ENCODE peak calls at places on chromosomes 11 and 22, in four cellular contexts. One of them, this sample, is unnamed.

GRCh38 chr22:49458708-49459099 is 369.0 kb downstream of the BRD1 start:
- DNase-seq in IMR-90: no peak
- DNase-seq in H1: no peak
- DNase-seq in mesenchymal stem cell: no peak
- DNase-seq in this sample: no peak

GRCh38 chr11:76803811-76804600 is 20.9 kb downstream of the TSKU start:
- DNase-seq in mesenchymal stem cell: peak
- DNase-seq in IMR-90: peak
- DNase-seq in H1: no peak
- DNase-seq in this sample: no peak

GRCh38 chr22:38572065-38572464 is 2.1 kb upstream of the DMC1 start:
- DNase-seq in IMR-90: peak
- DNase-seq in H1: peak
- DNase-seq in mesenchymal stem cell: peak
- DNase-seq in this sample: peak

GRCh38 chr22:21568207-21569075 is 927 bp downstream of the UBE2L3 start:
- DNase-seq in IMR-90: peak
- DNase-seq in H1: no peak
- DNase-seq in mesenchymal stem cell: peak
- DNase-seq in this sample: no peak

GRCh38 chr11:119356349-119357031 is 10.0 kb upstream of the MFRP start:
- DNase-seq in IMR-90: peak
- DNase-seq in mesenchymal stem cell: peak
- DNase-seq in H1: peak
- DNase-seq in this sample: peak

GRCh38 chr11:65662247-65662801 is 392 bp downstream of the RELA start:
- DNase-seq in H1: no peak
- DNase-seq in mesenchymal stem cell: peak
- DNase-seq in IMR-90: no peak
- DNase-seq in this sample: no peak

GRCh38 chr11:26847459-26847858 is 125.6 kb upstream of the SLC5A12 start:
- DNase-seq in mesenchymal stem cell: no peak
- DNase-seq in IMR-90: no peak
- DNase-seq in H1: no peak
- DNase-seq in this sample: no peak

GRCh38 chr11:68312780-68313573 is 586 bp downstream of the LRP5 start:
- DNase-seq in IMR-90: no peak
- DNase-seq in H1: no peak
- DNase-seq in mesenchymal stem cell: peak
- DNase-seq in this sample: no peak

GRCh38 chr11:6251120-6251733 is 8.4 kb upstream of the CCKBR start:
- DNase-seq in mesenchymal stem cell: peak
- DNase-seq in H1: peak
- DNase-seq in IMR-90: peak
- DNase-seq in this sample: peak

GRCh38 chr22:40603088-40603605 is 33.4 kb downstream of the MRTFA start:
- DNase-seq in H1: no peak
- DNase-seq in IMR-90: peak
- DNase-seq in mesenchymal stem cell: peak
- DNase-seq in this sample: no peak

GRCh38 chr11:122717264-122717867 is 61.8 kb downstream of the UBASH3B start:
- DNase-seq in IMR-90: no peak
- DNase-seq in H1: no peak
- DNase-seq in mesenchymal stem cell: no peak
- DNase-seq in this sample: no peak

GRCh38 chr22:20236052-20236717 is 31.9 kb downstream of the RTN4R start:
- DNase-seq in H1: no peak
- DNase-seq in IMR-90: no peak
- DNase-seq in mesenchymal stem cell: no peak
- DNase-seq in this sample: no peak

GRCh38 chr11:95835351-95835750 is 45.1 kb downstream of the CEP57 start:
- DNase-seq in IMR-90: peak
- DNase-seq in mesenchymal stem cell: no peak
- DNase-seq in H1: no peak
- DNase-seq in this sample: no peak

GRCh38 chr22:45597460-45598192 is 74.0 kb upstream of the ATXN10 start:
- DNase-seq in mesenchymal stem cell: no peak
- DNase-seq in H1: no peak
- DNase-seq in IMR-90: no peak
- DNase-seq in this sample: no peak

GRCh38 chr22:29359469-29359868 is 28.9 kb downstream of the AP1B1 start:
- DNase-seq in mesenchymal stem cell: peak
- DNase-seq in H1: peak
- DNase-seq in IMR-90: peak
- DNase-seq in this sample: no peak

GRCh38 chr11:24734742-24735141 is 237.9 kb downstream of the LUZP2 start:
- DNase-seq in mesenchymal stem cell: no peak
- DNase-seq in IMR-90: no peak
- DNase-seq in H1: no peak
- DNase-seq in this sample: no peak

GRCh38 chr11:114295676-114296081 is 520 bp upstream of the NNMT start:
- DNase-seq in IMR-90: no peak
- DNase-seq in H1: no peak
- DNase-seq in mesenchymal stem cell: no peak
- DNase-seq in this sample: no peak

GRCh38 chr11:114296979-114297372 is 777 bp downstream of the NNMT start:
- DNase-seq in IMR-90: no peak
- DNase-seq in mesenchymal stem cell: no peak
- DNase-seq in H1: no peak
- DNase-seq in this sample: no peak

GRCh38 chr11:114298701-114299090 is 2.5 kb downstream of the NNMT start:
- DNase-seq in H1: no peak
- DNase-seq in mesenchymal stem cell: peak
- DNase-seq in IMR-90: no peak
- DNase-seq in this sample: no peak

GRCh38 chr11:114297806-114298700 is 1.9 kb downstream of the NNMT start:
- DNase-seq in H1: no peak
- DNase-seq in IMR-90: no peak
- DNase-seq in mesenchymal stem cell: peak
- DNase-seq in this sample: no peak

DNA sequence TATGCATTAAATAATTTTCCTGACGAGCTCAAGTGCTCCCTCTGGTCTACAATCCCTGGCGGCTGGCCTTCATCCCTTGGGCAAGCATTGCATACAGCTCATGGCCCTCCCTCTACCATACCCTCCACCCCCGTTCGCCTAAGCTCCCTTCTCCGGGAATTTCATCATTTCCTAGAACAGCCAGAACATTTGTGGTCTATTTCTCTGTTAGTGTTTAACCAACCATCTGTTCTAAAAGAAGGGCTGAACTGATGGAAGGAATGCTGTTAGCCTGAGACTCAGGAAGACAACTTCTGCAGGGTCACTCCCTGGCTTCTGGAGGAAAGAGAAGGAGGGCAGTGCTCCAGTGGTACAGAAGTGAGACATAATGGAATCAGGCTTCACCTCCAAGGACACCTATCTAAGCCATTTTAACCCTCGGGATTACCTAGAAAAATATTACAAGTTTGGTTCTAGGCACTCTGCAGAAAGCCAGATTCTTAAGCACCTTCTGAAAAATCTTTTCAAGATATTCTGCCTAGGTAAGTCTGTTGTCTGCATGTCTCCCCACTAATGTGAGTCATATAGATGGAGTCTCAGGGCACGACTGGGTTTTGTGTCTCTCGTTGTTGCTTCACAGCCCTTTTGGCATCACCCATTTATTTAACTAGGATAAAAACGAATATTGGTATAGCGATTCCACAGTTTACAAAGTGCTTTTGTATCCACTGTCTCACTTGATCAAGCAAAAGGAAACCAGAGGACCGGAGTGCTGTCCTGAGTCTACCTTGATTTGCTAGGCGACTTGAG is at the start of gene NNMT:
- DNase-seq in IMR-90: peak
- DNase-seq in mesenchymal stem cell: peak
- DNase-seq in H1: no peak
- DNase-seq in this sample: no peak
- H4K91ac ChIP-seq in IMR-90: peak
- H4K91ac ChIP-seq in mesenchymal stem cell: peak
- H4K91ac ChIP-seq in H1: no peak
- H4K91ac ChIP-seq in this sample: no peak

GRCh38 chr22:36369922-36370781 is 17.6 kb downstream of the MYH9 start:
- DNase-seq in H1: no peak
- DNase-seq in mesenchymal stem cell: peak
- DNase-seq in IMR-90: peak
- DNase-seq in this sample: no peak
- H3K14ac ChIP-seq in H1: no peak
- H3K14ac ChIP-seq in mesenchymal stem cell: no peak
- H3K14ac ChIP-seq in IMR-90: peak
- H3K14ac ChIP-seq in this sample: no peak

GRCh38 chr11:16891170-16891569 is 123.0 kb downstream of the PLEKHA7 start:
- DNase-seq in mesenchymal stem cell: no peak
- DNase-seq in H1: no peak
- DNase-seq in IMR-90: peak
- DNase-seq in this sample: no peak
- H4K91ac ChIP-seq in mesenchymal stem cell: no peak
- H4K91ac ChIP-seq in H1: no peak
- H4K91ac ChIP-seq in IMR-90: no peak
- H4K91ac ChIP-seq in this sample: no peak

DNA sequence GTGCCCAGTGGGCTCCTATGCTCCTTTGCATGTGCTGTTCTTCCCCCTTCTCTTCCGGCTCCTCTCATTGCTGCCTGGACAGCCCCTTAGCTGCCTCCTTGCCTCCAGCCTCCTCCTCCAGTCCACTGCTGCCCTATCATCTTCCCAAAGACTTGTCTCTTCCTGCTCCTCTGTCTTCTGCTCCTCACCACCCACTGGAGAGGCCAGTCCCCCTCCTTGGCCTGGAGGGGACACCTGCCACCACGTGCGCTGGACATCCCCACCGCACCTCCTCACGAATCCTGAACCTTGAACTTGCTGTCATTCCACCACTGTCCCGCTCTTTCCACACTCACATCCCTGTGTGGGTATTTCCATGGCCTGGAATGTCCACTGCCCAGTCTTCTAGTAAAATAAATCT is 49.8 kb downstream of the MICAL2 start:
- DNase-seq in IMR-90: no peak
- DNase-seq in H1: no peak
- DNase-seq in mesenchymal stem cell: no peak
- DNase-seq in this sample: no peak
- H3K14ac ChIP-seq in IMR-90: peak
- H3K14ac ChIP-seq in H1: no peak
- H3K14ac ChIP-seq in mesenchymal stem cell: no peak
- H3K14ac ChIP-seq in this sample: no peak

DNA sequence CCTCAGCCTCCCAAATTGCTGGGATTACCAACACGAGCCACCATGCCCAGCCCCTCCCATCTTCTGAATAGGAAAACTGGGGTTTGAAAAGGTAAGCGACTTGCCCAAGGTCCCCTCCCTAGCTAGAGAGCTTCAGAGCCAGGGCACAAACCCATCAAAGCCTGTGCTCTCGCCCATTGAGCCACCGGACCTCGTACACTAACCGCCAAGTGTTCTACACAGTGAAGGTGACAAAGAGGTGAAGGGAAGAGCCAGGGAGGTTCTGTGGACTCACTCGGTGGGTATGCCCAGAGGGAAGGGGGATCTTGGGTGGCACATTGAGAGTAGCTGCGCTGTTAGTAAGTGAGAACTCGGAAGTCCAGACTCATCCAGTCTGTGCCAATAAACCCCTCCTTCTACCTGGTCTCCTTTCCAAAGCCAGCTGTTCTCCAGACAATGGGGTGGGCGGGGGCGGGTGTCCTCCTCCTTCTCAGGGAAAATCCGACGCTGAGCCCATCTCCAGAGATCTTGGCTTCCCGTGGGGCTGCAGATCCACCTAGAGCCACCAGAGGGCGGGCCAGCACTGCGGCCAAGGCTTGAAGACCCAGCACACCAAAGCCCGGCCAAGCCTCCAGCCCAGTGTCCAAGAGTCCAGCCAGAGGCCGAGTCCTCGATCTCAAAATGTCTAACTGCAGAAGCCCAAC is 3.2 kb upstream of the RTN4RL2 start:
- DNase-seq in mesenchymal stem cell: peak
- DNase-seq in IMR-90: peak
- DNase-seq in H1: peak
- DNase-seq in this sample: peak
- H4K91ac ChIP-seq in mesenchymal stem cell: no peak
- H4K91ac ChIP-seq in IMR-90: no peak
- H4K91ac ChIP-seq in H1: no peak
- H4K91ac ChIP-seq in this sample: no peak

GRCh38 chr22:23526588-23527315 is 53.3 kb downstream of the IGLL1 start:
- DNase-seq in mesenchymal stem cell: no peak
- DNase-seq in H1: no peak
- DNase-seq in IMR-90: no peak
- DNase-seq in this sample: no peak
- H3K14ac ChIP-seq in mesenchymal stem cell: no peak
- H3K14ac ChIP-seq in H1: no peak
- H3K14ac ChIP-seq in IMR-90: no peak
- H3K14ac ChIP-seq in this sample: no peak

GRCh38 chr11:92276773-92277172 is 52.2 kb downstream of the FAT3 start:
- DNase-seq in H1: no peak
- DNase-seq in mesenchymal stem cell: peak
- DNase-seq in IMR-90: peak
- DNase-seq in this sample: no peak
- H4K91ac ChIP-seq in H1: no peak
- H4K91ac ChIP-seq in mesenchymal stem cell: peak
- H4K91ac ChIP-seq in IMR-90: no peak
- H4K91ac ChIP-seq in this sample: no peak

GRCh38 chr11:12179521-12179920 is 69.1 kb downstream of the MICAL2 start:
- DNase-seq in IMR-90: no peak
- DNase-seq in mesenchymal stem cell: no peak
- DNase-seq in H1: no peak
- DNase-seq in this sample: no peak

GRCh38 chr11:12179019-12179418 is 68.6 kb downstream of the MICAL2 start:
- DNase-seq in IMR-90: no peak
- DNase-seq in mesenchymal stem cell: no peak
- DNase-seq in H1: peak
- DNase-seq in this sample: no peak

GRCh38 chr11:12175694-12176241 is 65.4 kb downstream of the MICAL2 start:
- DNase-seq in H1: no peak
- DNase-seq in mesenchymal stem cell: peak
- DNase-seq in IMR-90: peak
- DNase-seq in this sample: no peak

GRCh38 chr11:12180257-12181205 is 70.1 kb downstream of the MICAL2 start:
- DNase-seq in mesenchymal stem cell: no peak
- DNase-seq in H1: no peak
- DNase-seq in IMR-90: no peak
- DNase-seq in this sample: no peak

DNA sequence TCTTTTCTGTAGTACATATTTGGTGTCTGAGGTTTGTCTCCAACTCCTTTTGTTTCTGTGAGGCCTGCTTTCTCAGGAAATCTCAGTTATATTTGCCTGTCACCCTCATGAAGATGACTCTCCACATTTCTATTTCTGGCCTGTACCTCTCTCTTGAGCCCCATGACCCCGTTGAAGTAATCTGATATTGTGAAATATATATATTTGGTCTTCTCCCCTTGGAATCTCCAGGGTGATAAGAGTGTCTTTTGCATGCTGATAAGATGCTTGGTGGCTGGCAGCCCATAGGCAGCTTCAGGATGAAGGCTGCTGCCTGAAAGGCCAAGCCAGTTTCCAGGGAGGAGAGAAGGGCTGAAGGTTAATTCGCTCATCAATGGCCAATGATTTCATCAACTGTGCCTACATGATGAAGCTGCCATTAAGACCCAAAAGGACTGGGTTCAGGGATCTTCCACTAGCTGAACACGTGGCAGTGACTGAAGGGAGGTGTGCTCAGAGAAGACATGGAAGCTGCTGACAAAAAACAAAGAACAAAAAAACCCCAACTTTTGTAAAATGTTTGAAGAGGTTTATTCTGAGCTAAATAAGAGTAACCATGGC is 67.4 kb downstream of the MICAL2 start:
- DNase-seq in IMR-90: peak
- DNase-seq in mesenchymal stem cell: peak
- DNase-seq in H1: no peak
- DNase-seq in this sample: no peak
- H3K14ac ChIP-seq in IMR-90: peak
- H3K14ac ChIP-seq in mesenchymal stem cell: no peak
- H3K14ac ChIP-seq in H1: no peak
- H3K14ac ChIP-seq in this sample: no peak

GRCh38 chr11:78941226-78941851 is 366.7 kb upstream of the NARS2 start:
- DNase-seq in H1: no peak
- DNase-seq in IMR-90: no peak
- DNase-seq in mesenchymal stem cell: no peak
- DNase-seq in this sample: no peak
- H4K91ac ChIP-seq in H1: peak
- H4K91ac ChIP-seq in IMR-90: no peak
- H4K91ac ChIP-seq in mesenchymal stem cell: no peak
- H4K91ac ChIP-seq in this sample: no peak

This sample was measured in neuronal stem cell.